ENCODE peak calls at places on chromosome 12, in seven cellular contexts. A is ELF-1, E is ovary, X is cardiac septum, U is sciatic nerve, L is tibial nerve, I is Caki2. W is an unnamed sample.

GRCh38 chr12:26872623-26873022 is 39.6 kb upstream of the ITPR2 start:
- DNase-seq in A (no peak), E (no peak), X (no peak), U (no peak), L (no peak), I (no peak), W (no peak)

GRCh38 chr12:3427956-3428355 is 63.0 kb upstream of the PRMT8 start:
- DNase-seq in A (peak), E (no peak), X (no peak), U (no peak), L (no peak), I (no peak), W (no peak)

GRCh38 chr12:69585189-69586062 is at the start of gene CCT2:
- DNase-seq in A (peak), E (peak), X (peak), U (peak), L (peak), I (peak), W (peak)

GRCh38 chr12:32983968-32984367 is 87.4 kb upstream of the PKP2 start:
- DNase-seq in A (peak), E (no peak), X (no peak), U (no peak), L (no peak), I (peak), W (peak)

GRCh38 chr12:114415525-114415868 is 9.6 kb upstream of the TBX5 start:
- DNase-seq in A (no peak), E (no peak), X (no peak), U (no peak), L (no peak), I (no peak), W (no peak)

GRCh38 chr12:124026755-124027745 is 54.0 kb downstream of the ZNF664 start:
- DNase-seq in A (no peak), E (no peak), X (no peak), U (no peak), L (no peak), I (no peak), W (no peak)

GRCh38 chr12:27434673-27435565 is 11.6 kb upstream of the SMCO2 start:
- DNase-seq in A (peak), E (no peak), X (no peak), U (no peak), L (no peak), I (no peak), W (peak)

GRCh38 chr12:91381309-91381804 is 198.7 kb upstream of the DCN start:
- DNase-seq in A (peak), E (peak), X (no peak), U (peak), L (no peak), I (peak), W (peak)

GRCh38 chr12:119410396-119410795 is 75.9 kb downstream of the CCDC60 start:
- DNase-seq in A (peak), E (no peak), X (no peak), U (no peak), L (no peak), I (no peak), W (no peak)

GRCh38 chr12:10722502-10722904 is 620 bp downstream of the YBX3 start:
- DNase-seq in A (no peak), E (peak), X (peak), U (peak), L (no peak), I (no peak), W (peak)

GRCh38 chr12:20194171-20194570 is 174.2 kb upstream of the PDE3A start:
- DNase-seq in A (peak), E (no peak), X (no peak), U (no peak), L (no peak), I (no peak), W (no peak)

GRCh38 chr12:32051511-32052299 is 54.9 kb upstream of the BICD1 start:
- DNase-seq in A (peak), E (peak), X (no peak), U (no peak), L (no peak), I (peak), W (no peak)

GRCh38 chr12:107317751-107318553 is 224.6 kb upstream of the CRY1 start:
- DNase-seq in A (peak), E (no peak), X (peak), U (peak), L (peak), I (peak), W (peak)

GRCh38 chr12:11133816-11134215 is 628 bp downstream of the TAS2R30 start:
- DNase-seq in A (no peak), E (no peak), X (no peak), U (no peak), L (no peak), I (no peak), W (no peak)

GRCh38 chr12:24730461-24730896 is 218.4 kb downstream of the BCAT1 start:
- DNase-seq in A (no peak), E (no peak), X (no peak), U (no peak), L (no peak), I (no peak), W (peak)

GRCh38 chr12:3364226-3364625 is 126.8 kb upstream of the PRMT8 start:
- DNase-seq in A (no peak), E (no peak), X (no peak), U (no peak), L (no peak), I (no peak), W (no peak)

GRCh38 chr12:52818376-52818775 is 4.5 kb upstream of the KRT4 start:
- DNase-seq in A (no peak), E (no peak), X (no peak), U (no peak), L (no peak), I (no peak), W (no peak)

GRCh38 chr12:39431002-39431796 is 11.7 kb downstream of the KIF21A start:
- DNase-seq in A (no peak), E (no peak), X (no peak), U (no peak), L (no peak), I (no peak), W (no peak)

GRCh38 chr12:85413266-85413665 is 133.2 kb downstream of the ALX1 start:
- DNase-seq in A (no peak), E (no peak), X (no peak), U (no peak), L (no peak), I (no peak), W (no peak)

GRCh38 chr12:24743891-24744793 is 204.8 kb downstream of the BCAT1 start:
- DNase-seq in A (no peak), E (no peak), X (no peak), U (no peak), L (no peak), I (no peak), W (no peak)

GRCh38 chr12:50933459-50934124 is 18.8 kb upstream of the HIGD1C start:
- DNase-seq in A (no peak), E (no peak), X (no peak), U (no peak), L (no peak), I (peak), W (no peak)

GRCh38 chr12:89636054-89636775 is 72.4 kb downstream of the ATP2B1 start:
- DNase-seq in A (no peak), E (no peak), X (no peak), U (no peak), L (no peak), I (no peak), W (no peak)

GRCh38 chr12:105992849-105993740 is 145.7 kb downstream of the NUAK1 start:
- DNase-seq in A (peak), E (peak), X (no peak), U (peak), L (no peak), I (no peak), W (no peak)

GRCh38 chr12:52082026-52082667 is 2.6 kb downstream of the SMIM41 start:
- DNase-seq in A (no peak), E (peak), X (no peak), U (peak), L (peak), I (no peak), W (no peak)

GRCh38 chr12:130977759-130978127 is 24.0 kb downstream of the ADGRD1 start:
- DNase-seq in A (no peak), E (no peak), X (peak), U (no peak), L (no peak), I (no peak), W (no peak)

GRCh38 chr12:116434155-116435065 is 124.8 kb upstream of the MAP1LC3B2 start:
- DNase-seq in A (peak), E (peak), X (peak), U (peak), L (peak), I (peak), W (no peak)

GRCh38 chr12:103840399-103840880 is 594 bp downstream of the NT5DC3 start:
- DNase-seq in A (no peak), E (peak), X (no peak), U (peak), L (no peak), I (no peak), W (peak)

GRCh38 chr12:50166776-50167025 is 468 bp downstream of the CERS5 start:
- DNase-seq in A (no peak), E (no peak), X (peak), U (peak), L (no peak), I (no peak), W (no peak)

GRCh38 chr12:3527181-3527580 is 36.2 kb downstream of the PRMT8 start:
- DNase-seq in A (no peak), E (no peak), X (no peak), U (no peak), L (no peak), I (no peak), W (no peak)

GRCh38 chr12:6363330-6364036 is 11.9 kb downstream of the SCNN1A start:
- DNase-seq in A (peak), E (peak), X (peak), U (peak), L (peak), I (peak), W (peak)

GRCh38 chr12:10554971-10555481 is 49.3 kb downstream of the EIF2S3B start:
- DNase-seq in A (no peak), E (no peak), X (no peak), U (no peak), L (no peak), I (no peak), W (no peak)